ENCODE peak calls at places on chromosomes 6 and 20, in five cellular contexts. I is pancreas, X is fibroblast of lung, B is H9, F is small intestine. A is an unnamed sample.

GRCh38 chr20:44861547-44862006 is 23.9 kb upstream of the YWHAB start:
- DNase-seq in X (peak; percentile 75), I (no peak), B (no peak), F (no peak), A (no peak)

GRCh38 chr6:130615816-130616215 is 211.4 kb upstream of the SMLR1 start:
- DNase-seq in B (no peak), F (no peak), X (no peak), I (no peak), A (peak; percentile 27)

GRCh38 chr6:114280239-114280982 is 62.4 kb downstream of the HS3ST5 start:
- DNase-seq in B (no peak), I (no peak), X (no peak), F (no peak), A (no peak)

GRCh38 chr6:111727798-111728197 is 122.1 kb upstream of the TRAF3IP2 start:
- DNase-seq in I (no peak), B (no peak), F (no peak), X (peak; percentile 79), A (peak; percentile 67)

GRCh38 chr6:1250489-1251197 is 61.3 kb upstream of the FOXQ1 start:
- DNase-seq in F (no peak), B (no peak), I (no peak), X (no peak), A (no peak)

GRCh38 chr6:52605610-52606185 is 28.8 kb upstream of the TRAM2 start:
- DNase-seq in X (no peak), F (no peak), B (no peak), I (no peak), A (no peak)

GRCh38 chr6:34243901-34244884 is 4.6 kb downstream of the SMIM29 start:
- DNase-seq in X (peak; percentile 92), I (no peak), B (peak; percentile 63), F (peak; percentile 45), A (peak; percentile 81)

GRCh38 chr20:17023811-17024210 is 203.0 kb upstream of the PCSK2 start:
- DNase-seq in I (no peak), B (peak; percentile 72), F (no peak), X (peak; percentile 41), A (no peak)

GRCh38 chr6:11392778-11393507 is 144.6 kb upstream of the TMEM170B start:
- DNase-seq in F (peak; percentile 84), B (no peak), X (no peak), I (no peak), A (peak; percentile 40)

GRCh38 chr6:13724174-13724573 is 12.5 kb upstream of the RANBP9 start:
- DNase-seq in B (no peak), I (no peak), F (peak; percentile 23), X (peak; percentile 22), A (no peak)

GRCh38 chr6:150813993-150814359 is 51.5 kb upstream of the MTHFD1L start:
- DNase-seq in F (peak; percentile 29), I (no peak), X (peak; percentile 68), B (no peak), A (no peak)

GRCh38 chr6:43081043-43081442 is 4.9 kb downstream of the PTK7 start:
- DNase-seq in B (no peak), X (no peak), I (no peak), F (no peak), A (no peak)
- H3K4me1 ChIP-seq in B (peaks cover 7% of the 10 kb centered on the region), X (peaks cover 10% of the 10 kb centered on the region), I (no peaks in the 10 kb centered on the region), F (no peaks in the 10 kb centered on the region), A (peaks cover 24% of the 10 kb centered on the region)

GRCh38 chr6:158043008-158043407 is 61.3 kb downstream of the SYNJ2 start:
- DNase-seq in X (no peak), B (no peak), I (no peak), F (no peak), A (no peak)
- H3K4me1 ChIP-seq in X (peaks cover 37% of the 10 kb centered on the region), B (no peaks in the 10 kb centered on the region), I (peaks cover 15% of the 10 kb centered on the region), F (peaks cover under 1% of the 10 kb centered on the region), A (peaks cover 34% of the 10 kb centered on the region)

GRCh38 chr6:71396410-71396801 is 107.8 kb downstream of the OGFRL1 start:
- DNase-seq in I (no peak), F (no peak), X (no peak), B (no peak), A (no peak)
- H3K4me1 ChIP-seq in I (peaks cover 17% of the 10 kb centered on the region), F (no peaks in the 10 kb centered on the region), X (peaks cover 15% of the 10 kb centered on the region), B (no peaks in the 10 kb centered on the region), A (peaks cover 8% of the 10 kb centered on the region)

DNA sequence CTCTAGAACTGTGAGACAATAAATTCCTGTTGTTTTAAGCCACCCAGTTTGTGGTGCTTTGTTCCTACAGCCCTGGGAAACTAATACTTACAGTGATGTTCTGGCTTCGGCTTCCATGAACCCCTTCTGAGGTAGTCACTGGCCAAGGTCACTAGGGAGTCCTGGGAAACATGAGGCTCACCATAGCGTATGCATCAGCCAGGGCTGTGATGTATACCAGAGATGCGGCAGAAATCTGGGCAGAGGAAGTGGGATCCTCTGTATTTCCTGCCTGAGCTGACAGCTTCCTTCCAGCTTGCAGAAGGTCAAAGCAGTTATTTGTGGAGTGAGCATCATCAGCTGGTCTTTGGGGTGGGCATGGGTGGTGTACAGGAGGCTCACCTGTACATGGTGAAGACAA is 27.9 kb downstream of the KAT14 start:
- DNase-seq in F (no peak), I (no peak), X (no peak), B (no peak), A (no peak)
- H3K4me1 ChIP-seq in F (no peaks in the 10 kb centered on the region), I (no peaks in the 10 kb centered on the region), X (no peaks in the 10 kb centered on the region), B (peaks cover 3% of the 10 kb centered on the region), A (no peaks in the 10 kb centered on the region)

GRCh38 chr6:168046696-168047095 is 32.3 kb downstream of the FRMD1 start:
- DNase-seq in B (no peak), I (no peak), F (no peak), X (no peak), A (no peak)

GRCh38 chr6:168049277-168049676 is 29.7 kb downstream of the FRMD1 start:
- DNase-seq in B (no peak), F (no peak), X (no peak), I (no peak), A (no peak)

GRCh38 chr6:168049681-168050224 is 29.3 kb downstream of the FRMD1 start:
- DNase-seq in X (no peak), F (no peak), B (no peak), I (no peak), A (no peak)

GRCh38 chr6:168048724-168049025 is 30.3 kb downstream of the FRMD1 start:
- DNase-seq in F (no peak), B (no peak), I (no peak), X (no peak), A (no peak)

DNA sequence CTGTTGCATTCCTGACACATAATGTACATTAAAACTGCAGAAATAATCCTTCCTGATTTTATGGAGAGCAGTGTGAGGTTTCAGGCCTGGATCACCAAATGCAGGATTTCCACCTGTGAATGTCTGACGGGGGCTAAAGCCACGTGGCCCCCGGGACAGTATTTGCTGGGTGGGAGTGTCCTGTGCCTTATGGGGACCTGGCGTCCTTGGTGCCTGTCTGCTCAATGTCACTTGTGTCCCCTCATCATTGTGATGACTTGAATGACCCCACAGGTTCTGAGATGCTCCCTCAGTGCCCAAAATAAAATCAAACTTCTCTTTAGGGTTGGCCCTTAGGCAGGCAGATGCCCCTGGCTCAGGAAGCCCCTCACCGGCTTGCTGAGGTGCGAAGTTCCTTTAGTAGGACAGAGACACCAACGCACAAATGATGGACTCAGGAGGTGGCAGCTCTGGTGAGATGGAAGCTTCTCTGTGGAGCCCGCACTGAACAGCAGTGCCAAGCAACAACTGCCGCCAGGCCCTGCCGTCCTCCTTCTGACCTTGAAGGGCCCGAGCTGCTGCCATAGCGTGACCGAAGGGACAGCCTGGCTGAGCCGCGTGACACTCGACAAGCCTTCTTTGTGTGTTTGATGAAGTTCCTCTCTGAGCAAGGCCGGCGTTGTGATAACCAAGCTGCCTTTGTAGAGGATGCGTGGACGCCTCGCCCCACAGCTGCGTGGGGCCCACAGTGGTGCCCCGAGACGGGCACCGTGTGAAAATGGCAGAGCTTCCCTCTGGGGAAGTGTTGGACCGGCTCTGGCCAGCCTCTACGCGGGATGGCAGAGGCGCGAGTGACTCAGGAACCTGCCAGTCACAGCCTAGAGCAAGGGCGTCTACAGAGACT is 30.9 kb downstream of the FRMD1 start:
- DNase-seq in X (no peak), B (no peak), F (no peak), I (no peak), A (no peak)
- H3K4me1 ChIP-seq in X (no peaks in the 10 kb centered on the region), B (no peaks in the 10 kb centered on the region), F (no peaks in the 10 kb centered on the region), I (no peaks in the 10 kb centered on the region), A (no peaks in the 10 kb centered on the region)